ENCODE peak calls at places on chromosomes 4 and X, in four cellular contexts. R is IMR-90, S is breast epithelium, M is upper lobe of right lung. J is an unnamed sample.

GRCh38 chr4:90127706-90128345 is 632 bp downstream of the CCSER1 start:
- DNase-seq in S (no peak), R (no peak), M (peak; percentile 73), J (peak; percentile 90)

GRCh38 chr4:39353478-39354177 is 12.5 kb downstream of the RFC1 start:
- DNase-seq in M (no peak), S (no peak), R (peak; percentile 39), J (no peak)

GRCh38 chr4:170247585-170247984 is 157.8 kb upstream of the AADAT start:
- DNase-seq in M (no peak), R (no peak), S (no peak), J (no peak)

GRCh38 chr4:69718376-69719293 is 41.8 kb downstream of the SULT1B1 start:
- DNase-seq in M (no peak), R (peak; percentile 19), S (no peak), J (no peak)

GRCh38 chr4:31918891-31919290 is 1198.7 kb downstream of the PCDH7 start:
- DNase-seq in M (no peak), R (no peak), S (no peak), J (no peak)

GRCh38 chr4:9685692-9686091 is 95.7 kb upstream of the DRD5 start:
- DNase-seq in S (no peak), R (no peak), M (no peak), J (no peak)

GRCh38 chrX:115689931-115690330 is 129.0 kb downstream of the PLS3 start:
- DNase-seq in R (peak; percentile 9), S (no peak), M (no peak), J (no peak)

GRCh38 chr4:117400039-117400835 is 314.9 kb upstream of the TRAM1L1 start:
- DNase-seq in S (no peak), M (no peak), R (peak; percentile 77), J (no peak)

GRCh38 chrX:20595928-20596550 is 329.3 kb upstream of the RPS6KA3 start:
- DNase-seq in S (no peak), R (no peak), M (no peak), J (no peak)

GRCh38 chr4:166165829-166166420 is 292.9 kb downstream of the TLL1 start:
- DNase-seq in R (peak; percentile 68), M (no peak), S (no peak), J (no peak)

DNA sequence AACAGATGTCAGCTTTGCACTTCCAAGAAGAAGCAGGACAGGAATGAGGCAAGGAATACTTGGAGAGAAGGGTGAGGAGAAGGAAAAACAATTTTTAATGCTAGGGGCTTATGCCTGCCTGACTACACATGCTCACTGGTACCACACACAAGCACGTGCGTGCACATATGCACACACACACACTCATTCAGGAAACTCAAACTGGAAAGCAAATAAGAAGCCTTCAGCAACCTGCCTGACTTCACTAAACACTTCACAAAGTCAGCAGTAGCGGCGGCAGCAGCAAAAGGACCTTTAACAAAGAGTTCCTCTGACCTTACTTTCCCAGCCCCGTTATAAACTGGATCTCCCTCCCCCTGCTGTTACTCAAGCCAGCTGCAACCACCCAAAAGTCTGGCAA is 3.4 kb downstream of the ZDHHC9 start:
- DNase-seq in M (no peak), R (no peak), S (no peak), J (no peak)
- H3K4me3 ChIP-seq in M (no peak overlapping the region), R (no peak overlapping the region), S (no peak overlapping the region), J (peak overlapping the region; percentile 91)

GRCh38 chr4:8472166-8472688 is 31.6 kb downstream of the TRMT44 start:
- DNase-seq in M (no peak), S (no peak), R (no peak), J (no peak)
- TF ChIP-seq CTCF in M (no peak), S (no peak), R (no peak), J (no peak)

GRCh38 chrX:98605941-98606340 is 1722.2 kb downstream of the RPA4 start:
- DNase-seq in S (no peak), M (no peak), R (no peak), J (no peak)
- H3K27ac ChIP-seq in S (no peak overlapping the region), M (no peak overlapping the region), R (no peak overlapping the region), J (no peak overlapping the region)

DNA sequence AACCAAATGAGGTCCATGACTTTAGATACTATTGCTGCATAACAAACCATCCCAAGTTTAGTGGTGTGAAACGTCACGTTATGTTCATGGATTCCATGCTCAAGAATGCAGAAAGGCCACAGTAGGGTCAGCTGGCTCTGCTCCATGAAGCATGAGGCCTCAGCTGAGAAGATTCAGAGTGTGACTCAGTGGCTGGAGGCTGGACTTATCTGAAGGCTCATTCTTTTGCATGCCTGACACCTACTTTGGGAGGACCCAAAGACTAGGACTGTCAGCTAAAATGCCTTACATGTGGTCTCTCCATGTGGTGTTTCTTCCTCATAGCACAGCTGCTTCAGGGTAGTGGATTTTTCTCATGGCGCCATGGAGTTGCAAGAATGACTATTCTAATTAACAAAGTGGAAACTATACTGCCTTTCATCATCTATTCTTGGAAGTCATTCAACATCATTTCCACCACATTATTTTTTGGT is 11.5 kb upstream of the CCDC149 start:
- DNase-seq in M (no peak), S (no peak), R (peak; percentile 97), J (no peak)
- H3K4me3 ChIP-seq in M (no peak overlapping the region), S (no peak overlapping the region), R (no peak overlapping the region), J (no peak overlapping the region)

GRCh38 chr4:139018501-139018900 is 2.9 kb downstream of the NOCT start:
- DNase-seq in S (no peak), M (no peak), R (peak; percentile 31), J (no peak)

GRCh38 chr4:139017861-139018260 is 2.3 kb downstream of the NOCT start:
- DNase-seq in M (no peak), S (no peak), R (no peak), J (no peak)

GRCh38 chr4:139015948-139016451 is 419 bp downstream of the NOCT start:
- DNase-seq in R (peak; percentile 20), M (peak; percentile 83), S (peak; percentile 25), J (peak; percentile 92)

GRCh38 chr4:139014391-139015268 is 951 bp upstream of the NOCT start:
- DNase-seq in R (peak; percentile 94), M (no peak), S (no peak), J (no peak)

DNA sequence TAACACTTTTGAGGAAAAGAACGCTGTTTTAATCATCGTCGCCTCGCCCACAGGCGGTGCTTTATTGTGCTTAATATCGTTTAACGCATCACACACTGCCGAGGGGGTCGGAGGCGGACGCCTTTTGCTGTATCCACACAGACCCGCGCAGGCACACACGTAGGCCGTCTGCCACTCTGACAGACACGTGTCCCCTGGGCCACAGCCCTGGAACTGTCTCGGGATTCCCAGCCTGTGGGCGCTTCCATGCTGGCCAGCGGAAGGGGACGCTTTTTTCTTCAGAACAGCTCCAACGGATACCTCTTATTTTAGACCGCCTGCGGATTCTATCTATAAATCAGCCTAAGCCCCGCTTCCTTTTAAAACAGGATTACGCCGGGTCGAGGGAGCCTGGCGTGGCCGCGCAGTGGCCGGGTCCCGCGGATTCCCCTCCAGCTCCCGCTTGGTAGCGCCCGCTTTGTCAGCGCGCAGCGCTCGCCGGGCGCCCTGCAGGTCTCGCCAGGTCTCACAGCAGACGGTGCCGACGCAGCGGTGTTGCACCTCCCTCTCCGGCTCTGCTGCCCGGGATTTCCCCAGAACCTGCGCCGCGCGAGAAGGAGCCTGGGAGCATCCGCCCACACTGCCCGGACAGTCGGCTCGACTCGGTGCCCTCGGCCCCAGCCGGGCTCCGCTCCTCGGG is at the start of gene NOCT:
- DNase-seq in M (peak; percentile 96), R (peak; percentile 94), S (peak; percentile 83), J (peak; percentile 96)
- TF ChIP-seq CTCF in M (peak; percentile 22), R (no peak), S (peak; percentile 62), J (no peak)

GRCh38 chr4:92519727-92520126 is 216.0 kb downstream of the GRID2 start:
- DNase-seq in R (no peak), S (no peak), M (no peak), J (no peak)

GRCh38 chr4:92521941-92522340 is 218.2 kb downstream of the GRID2 start:
- DNase-seq in R (no peak), M (no peak), S (no peak), J (no peak)

GRCh38 chr4:92516450-92516849 is 212.7 kb downstream of the GRID2 start:
- DNase-seq in S (no peak), R (no peak), M (no peak), J (no peak)

GRCh38 chr4:92522371-92522770 is 218.6 kb downstream of the GRID2 start:
- DNase-seq in R (no peak), S (no peak), M (no peak), J (no peak)

DNA sequence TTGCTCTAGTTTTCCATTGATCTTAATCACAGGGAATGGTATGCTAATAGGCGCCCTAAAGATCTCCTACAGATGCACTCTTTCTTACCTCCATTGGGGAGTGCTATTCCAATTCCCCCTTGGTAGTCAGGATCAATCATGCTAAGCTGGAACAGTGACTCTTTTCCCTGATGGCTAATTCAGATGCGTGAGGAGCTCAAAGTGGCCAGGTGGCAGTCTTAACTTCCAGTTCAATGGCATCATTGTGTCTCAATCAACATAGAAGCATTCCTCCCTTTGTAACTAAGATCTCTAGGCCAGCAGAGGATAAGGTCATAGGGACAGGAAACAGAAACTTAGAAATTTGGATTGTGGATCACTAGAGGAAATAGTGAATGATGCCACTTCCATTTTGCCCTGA is 216.8 kb downstream of the GRID2 start:
- DNase-seq in R (no peak), S (no peak), M (no peak), J (no peak)
- H3K27ac ChIP-seq in R (no peak overlapping the region), S (no peak overlapping the region), M (no peak overlapping the region), J (no peak overlapping the region)

GRCh38 chr4:152239216-152239615 is 296.7 kb downstream of the FBXW7 start:
- DNase-seq in R (no peak), M (no peak), S (no peak), J (no peak)

GRCh38 chr4:152235718-152236117 is 300.2 kb downstream of the FBXW7 start:
- DNase-seq in R (no peak), S (no peak), M (no peak), J (no peak)

GRCh38 chr4:152234571-152234970 is 301.3 kb downstream of the FBXW7 start:
- DNase-seq in S (no peak), M (no peak), R (no peak), J (no peak)

GRCh38 chr4:152240232-152240631 is 295.7 kb downstream of the FBXW7 start:
- DNase-seq in S (no peak), R (no peak), M (no peak), J (no peak)

DNA sequence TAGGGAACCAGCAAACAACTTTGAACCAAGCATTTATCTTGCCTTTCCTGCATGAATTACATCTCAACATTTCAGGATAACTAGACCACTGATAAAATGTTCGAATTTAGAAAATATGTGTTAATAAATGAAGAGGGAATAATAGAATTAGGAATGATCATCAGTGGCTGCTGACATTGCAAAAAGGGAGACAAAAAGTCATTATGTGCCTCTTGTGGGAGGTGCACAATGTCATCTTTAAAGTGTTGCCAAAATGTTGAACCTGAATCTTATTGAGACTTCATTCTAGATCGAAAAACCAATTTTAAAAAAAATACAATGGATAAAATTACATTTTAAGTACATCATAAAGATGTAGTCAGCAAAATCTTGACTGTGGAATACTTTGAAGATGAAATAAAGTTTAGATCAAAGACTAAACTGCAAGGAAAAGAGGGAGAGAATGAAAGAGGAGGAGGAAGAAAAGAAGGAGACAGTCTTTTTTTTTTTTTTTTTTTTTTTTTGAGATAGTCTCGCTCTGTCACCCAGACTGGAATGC is 299.3 kb downstream of the FBXW7 start:
- DNase-seq in S (no peak), M (no peak), R (no peak), J (no peak)
- H3K4me3 ChIP-seq in S (no peak overlapping the region), M (no peak overlapping the region), R (no peak overlapping the region), J (no peak overlapping the region)

GRCh38 chrX:54786972-54787371 is 11.1 kb downstream of the ITIH6 start:
- DNase-seq in R (no peak), S (no peak), M (no peak), J (no peak)
- TF ChIP-seq CTCF in R (no peak), S (no peak), M (peak; percentile 14), J (no peak)